ENCODE peak calls at places on chromosomes 2 and 18, in seven cellular contexts. One of them, this sample, is unnamed. For H3K9me3, the result is how much of the 10 kb centered on the place peaks cover.

GRCh38 chr2:85656468-85656867 is 11.5 kb downstream of the SFTPB start:
- DNase-seq in thoracic aorta: no peak
- DNase-seq in ovary: no peak
- DNase-seq in prostate gland: no peak
- DNase-seq in mammary epithelial cell: no peak
- DNase-seq in HCT116: no peak
- DNase-seq in heart left ventricle: no peak
- DNase-seq in this sample: no peak

GRCh38 chr2:11123856-11124759 is 31.2 kb upstream of the SLC66A3 start:
- DNase-seq in heart left ventricle: no peak
- DNase-seq in mammary epithelial cell: peak
- DNase-seq in prostate gland: peak
- DNase-seq in HCT116: peak
- DNase-seq in thoracic aorta: no peak
- DNase-seq in ovary: no peak
- DNase-seq in this sample: peak

GRCh38 chr2:103788875-103789715 is 1027.3 kb downstream of the TMEM182 start:
- DNase-seq in thoracic aorta: no peak
- DNase-seq in HCT116: no peak
- DNase-seq in ovary: no peak
- DNase-seq in mammary epithelial cell: no peak
- DNase-seq in heart left ventricle: no peak
- DNase-seq in prostate gland: no peak
- DNase-seq in this sample: peak

GRCh38 chr2:41024806-41025205 is 572.9 kb upstream of the SLC8A1 start:
- DNase-seq in HCT116: no peak
- DNase-seq in thoracic aorta: no peak
- DNase-seq in ovary: no peak
- DNase-seq in prostate gland: no peak
- DNase-seq in heart left ventricle: no peak
- DNase-seq in mammary epithelial cell: no peak
- DNase-seq in this sample: no peak

GRCh38 chr2:202115385-202116060 is 42.5 kb downstream of the KIAA2012 start:
- DNase-seq in mammary epithelial cell: peak
- DNase-seq in ovary: no peak
- DNase-seq in heart left ventricle: no peak
- DNase-seq in prostate gland: no peak
- DNase-seq in thoracic aorta: no peak
- DNase-seq in HCT116: no peak
- DNase-seq in this sample: no peak

GRCh38 chr18:3451166-3451988 is 1.4 kb downstream of the TGIF1 start:
- DNase-seq in ovary: peak
- DNase-seq in heart left ventricle: peak
- DNase-seq in prostate gland: peak
- DNase-seq in HCT116: no peak
- DNase-seq in thoracic aorta: peak
- DNase-seq in mammary epithelial cell: peak
- DNase-seq in this sample: peak

GRCh38 chr2:215716971-215717370 is 281.1 kb upstream of the FN1 start:
- DNase-seq in heart left ventricle: no peak
- DNase-seq in mammary epithelial cell: peak
- DNase-seq in HCT116: no peak
- DNase-seq in prostate gland: no peak
- DNase-seq in thoracic aorta: no peak
- DNase-seq in ovary: no peak
- DNase-seq in this sample: no peak

GRCh38 chr2:176527141-176527901 is 258.1 kb downstream of the MTX2 start:
- DNase-seq in heart left ventricle: no peak
- DNase-seq in HCT116: no peak
- DNase-seq in prostate gland: no peak
- DNase-seq in thoracic aorta: no peak
- DNase-seq in ovary: no peak
- DNase-seq in mammary epithelial cell: no peak
- DNase-seq in this sample: no peak

GRCh38 chr2:8217366-8218125 is 464.3 kb upstream of the ID2 start:
- DNase-seq in ovary: no peak
- DNase-seq in HCT116: no peak
- DNase-seq in mammary epithelial cell: no peak
- DNase-seq in heart left ventricle: no peak
- DNase-seq in thoracic aorta: no peak
- DNase-seq in prostate gland: no peak
- DNase-seq in this sample: no peak

GRCh38 chr2:132814651-132815050 is 144.6 kb upstream of the LYPD1 start:
- DNase-seq in mammary epithelial cell: no peak
- DNase-seq in ovary: no peak
- DNase-seq in prostate gland: no peak
- DNase-seq in heart left ventricle: no peak
- DNase-seq in HCT116: no peak
- DNase-seq in thoracic aorta: no peak
- DNase-seq in this sample: no peak

GRCh38 chr18:61581578-61582204 is 248.5 kb downstream of the CDH20 start:
- DNase-seq in prostate gland: peak
- DNase-seq in mammary epithelial cell: peak
- DNase-seq in HCT116: peak
- DNase-seq in thoracic aorta: no peak
- DNase-seq in ovary: peak
- DNase-seq in heart left ventricle: peak
- DNase-seq in this sample: peak

GRCh38 chr2:73418343-73418742 is 32.7 kb downstream of the ALMS1 start:
- DNase-seq in heart left ventricle: peak
- DNase-seq in ovary: peak
- DNase-seq in prostate gland: peak
- DNase-seq in HCT116: no peak
- DNase-seq in thoracic aorta: peak
- DNase-seq in mammary epithelial cell: peak
- DNase-seq in this sample: peak

GRCh38 chr2:47034973-47035609 is 119.5 kb upstream of the MCFD2 start:
- DNase-seq in heart left ventricle: peak
- DNase-seq in thoracic aorta: no peak
- DNase-seq in mammary epithelial cell: no peak
- DNase-seq in HCT116: no peak
- DNase-seq in prostate gland: no peak
- DNase-seq in ovary: no peak
- DNase-seq in this sample: peak

GRCh38 chr2:37833420-37833819 is 91.7 kb upstream of the RMDN2 start:
- DNase-seq in prostate gland: no peak
- DNase-seq in heart left ventricle: no peak
- DNase-seq in ovary: no peak
- DNase-seq in mammary epithelial cell: peak
- DNase-seq in thoracic aorta: no peak
- DNase-seq in HCT116: no peak
- DNase-seq in this sample: no peak

GRCh38 chr2:144509001-144509545 is 10.8 kb downstream of the ZEB2 start:
- DNase-seq in mammary epithelial cell: no peak
- DNase-seq in thoracic aorta: no peak
- DNase-seq in heart left ventricle: no peak
- DNase-seq in prostate gland: no peak
- DNase-seq in ovary: no peak
- DNase-seq in HCT116: no peak
- DNase-seq in this sample: no peak

GRCh38 chr2:239869272-239870155 is 155.6 kb downstream of the NDUFA10 start:
- DNase-seq in HCT116: no peak
- DNase-seq in prostate gland: no peak
- DNase-seq in heart left ventricle: no peak
- DNase-seq in mammary epithelial cell: no peak
- DNase-seq in thoracic aorta: no peak
- DNase-seq in ovary: no peak
- DNase-seq in this sample: no peak

GRCh38 chr2:239871481-239872435 is 153.4 kb downstream of the NDUFA10 start:
- DNase-seq in heart left ventricle: no peak
- DNase-seq in prostate gland: no peak
- DNase-seq in HCT116: no peak
- DNase-seq in ovary: no peak
- DNase-seq in mammary epithelial cell: no peak
- DNase-seq in thoracic aorta: no peak
- DNase-seq in this sample: no peak

GRCh38 chr2:239868556-239869181 is 156.5 kb downstream of the NDUFA10 start:
- DNase-seq in mammary epithelial cell: no peak
- DNase-seq in HCT116: no peak
- DNase-seq in heart left ventricle: no peak
- DNase-seq in prostate gland: no peak
- DNase-seq in thoracic aorta: no peak
- DNase-seq in ovary: no peak
- DNase-seq in this sample: no peak

GRCh38 chr2:239870276-239870675 is 154.9 kb downstream of the NDUFA10 start:
- DNase-seq in heart left ventricle: no peak
- DNase-seq in HCT116: no peak
- DNase-seq in thoracic aorta: no peak
- DNase-seq in mammary epithelial cell: no peak
- DNase-seq in prostate gland: no peak
- DNase-seq in ovary: no peak
- DNase-seq in this sample: no peak

GRCh38 chr2:239870863-239871262 is 154.3 kb downstream of the NDUFA10 start:
- DNase-seq in thoracic aorta: no peak
- DNase-seq in ovary: no peak
- DNase-seq in mammary epithelial cell: no peak
- DNase-seq in heart left ventricle: no peak
- DNase-seq in prostate gland: no peak
- DNase-seq in HCT116: no peak
- DNase-seq in this sample: no peak
- H3K9me3 ChIP-seq in thoracic aorta: under half
- H3K9me3 ChIP-seq in ovary: under half
- H3K9me3 ChIP-seq in mammary epithelial cell: under half
- H3K9me3 ChIP-seq in heart left ventricle: under half
- H3K9me3 ChIP-seq in prostate gland: under half
- H3K9me3 ChIP-seq in HCT116: under half
- H3K9me3 ChIP-seq in this sample: under half

GRCh38 chr18:26832302-26832701 is 33.2 kb downstream of the AQP4 start:
- DNase-seq in prostate gland: no peak
- DNase-seq in HCT116: no peak
- DNase-seq in mammary epithelial cell: no peak
- DNase-seq in heart left ventricle: no peak
- DNase-seq in thoracic aorta: no peak
- DNase-seq in ovary: no peak
- DNase-seq in this sample: no peak

DNA sequence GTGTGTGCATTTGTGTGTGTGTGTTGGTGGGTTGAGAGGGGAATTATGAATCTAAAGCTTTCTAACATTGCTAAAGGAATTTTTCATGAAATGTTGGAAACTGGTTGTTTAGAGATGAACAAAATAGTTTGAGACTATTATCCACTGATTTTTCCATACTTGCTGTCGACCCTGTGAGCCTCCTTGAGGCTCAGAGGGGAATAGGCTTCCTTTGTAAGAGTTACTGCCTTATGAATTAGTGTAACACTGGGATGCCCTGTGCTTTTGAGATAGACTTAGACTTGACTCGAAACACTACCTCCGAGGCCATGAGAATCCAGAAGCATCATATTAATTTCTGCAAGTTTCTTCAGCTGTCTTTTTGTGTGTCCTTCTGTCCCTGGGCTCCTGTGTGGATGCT is 37.9 kb downstream of the AQP4 start:
- DNase-seq in mammary epithelial cell: no peak
- DNase-seq in HCT116: no peak
- DNase-seq in heart left ventricle: no peak
- DNase-seq in thoracic aorta: no peak
- DNase-seq in ovary: no peak
- DNase-seq in prostate gland: no peak
- DNase-seq in this sample: no peak
- TF ChIP-seq CTCF in mammary epithelial cell: no peak
- TF ChIP-seq CTCF in HCT116: no peak
- TF ChIP-seq CTCF in heart left ventricle: no peak
- TF ChIP-seq CTCF in thoracic aorta: no peak
- TF ChIP-seq CTCF in ovary: no peak
- TF ChIP-seq CTCF in prostate gland: no peak
- TF ChIP-seq CTCF in this sample: no peak

GRCh38 chr2:30782124-30782523 is 25.1 kb downstream of the CAPN13 start:
- DNase-seq in thoracic aorta: no peak
- DNase-seq in ovary: no peak
- DNase-seq in HCT116: no peak
- DNase-seq in mammary epithelial cell: no peak
- DNase-seq in prostate gland: no peak
- DNase-seq in heart left ventricle: no peak
- DNase-seq in this sample: no peak
- H3K9me3 ChIP-seq in thoracic aorta: under half
- H3K9me3 ChIP-seq in ovary: under half
- H3K9me3 ChIP-seq in HCT116: under half
- H3K9me3 ChIP-seq in mammary epithelial cell: under half
- H3K9me3 ChIP-seq in prostate gland: under half
- H3K9me3 ChIP-seq in heart left ventricle: under half
- H3K9me3 ChIP-seq in this sample: under half

GRCh38 chr2:127678531-127678930 is 3.2 kb upstream of the LIMS2 start:
- DNase-seq in HCT116: no peak
- DNase-seq in prostate gland: no peak
- DNase-seq in mammary epithelial cell: no peak
- DNase-seq in thoracic aorta: no peak
- DNase-seq in ovary: no peak
- DNase-seq in heart left ventricle: no peak
- DNase-seq in this sample: no peak

GRCh38 chr2:127673304-127674069 is 1.8 kb downstream of the LIMS2 start:
- DNase-seq in thoracic aorta: no peak
- DNase-seq in heart left ventricle: no peak
- DNase-seq in HCT116: no peak
- DNase-seq in prostate gland: no peak
- DNase-seq in ovary: no peak
- DNase-seq in mammary epithelial cell: no peak
- DNase-seq in this sample: no peak

GRCh38 chr2:127674241-127675209 is 805 bp downstream of the LIMS2 start:
- DNase-seq in thoracic aorta: no peak
- DNase-seq in HCT116: no peak
- DNase-seq in mammary epithelial cell: no peak
- DNase-seq in ovary: no peak
- DNase-seq in prostate gland: no peak
- DNase-seq in heart left ventricle: peak
- DNase-seq in this sample: no peak

GRCh38 chr2:127676906-127677305 is 1.6 kb upstream of the LIMS2 start:
- DNase-seq in prostate gland: no peak
- DNase-seq in thoracic aorta: no peak
- DNase-seq in ovary: no peak
- DNase-seq in mammary epithelial cell: no peak
- DNase-seq in HCT116: no peak
- DNase-seq in heart left ventricle: no peak
- DNase-seq in this sample: no peak

DNA sequence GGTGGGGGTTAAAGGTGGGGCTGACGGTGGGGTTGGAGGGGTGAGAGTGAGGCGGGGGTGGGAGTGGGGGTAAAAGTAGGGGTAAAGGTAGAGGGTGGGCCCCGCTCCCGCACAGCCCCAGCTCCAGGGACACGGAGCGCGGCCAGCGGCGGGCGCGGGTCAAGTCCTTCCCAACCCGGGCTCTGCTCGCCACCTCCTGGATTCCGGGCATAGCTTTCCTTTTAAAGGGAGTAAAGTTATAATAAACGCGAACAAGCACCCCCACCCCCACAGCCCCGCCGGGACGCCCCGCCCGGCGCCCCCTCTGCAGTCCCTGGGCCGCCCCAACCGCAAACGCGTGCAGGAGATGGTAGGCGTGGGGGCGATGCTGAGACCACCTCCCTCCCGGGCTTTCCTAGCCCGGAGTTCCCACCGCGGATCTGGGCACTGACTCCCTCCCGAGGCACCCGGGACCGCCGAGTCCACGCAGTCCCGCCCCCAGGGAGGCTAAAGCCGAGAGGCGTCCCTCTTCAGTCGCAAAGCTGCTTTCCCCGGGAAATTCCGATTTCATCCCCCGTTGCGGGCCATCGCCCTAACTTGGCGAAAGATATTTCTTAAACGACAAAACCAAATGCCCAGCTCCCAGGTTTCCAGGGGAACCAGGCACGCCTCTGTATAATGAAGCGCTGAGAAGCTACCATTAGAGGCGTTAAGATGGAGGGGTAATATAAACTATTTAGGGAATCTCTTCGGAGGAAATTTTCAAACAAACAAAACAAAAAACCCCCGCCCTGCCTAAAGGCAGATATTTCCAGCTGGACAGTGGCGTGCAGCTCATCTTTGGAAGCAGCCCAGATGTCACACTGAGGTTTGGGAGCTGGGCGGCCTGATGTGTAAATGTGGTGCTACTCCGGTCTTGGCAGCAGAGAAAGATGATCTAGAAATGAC is at the start of gene LIMS2:
- DNase-seq in prostate gland: no peak
- DNase-seq in HCT116: no peak
- DNase-seq in mammary epithelial cell: no peak
- DNase-seq in heart left ventricle: peak
- DNase-seq in thoracic aorta: no peak
- DNase-seq in ovary: no peak
- DNase-seq in this sample: no peak
- TF ChIP-seq CTCF in prostate gland: no peak
- TF ChIP-seq CTCF in HCT116: no peak
- TF ChIP-seq CTCF in mammary epithelial cell: no peak
- TF ChIP-seq CTCF in heart left ventricle: no peak
- TF ChIP-seq CTCF in thoracic aorta: peak
- TF ChIP-seq CTCF in ovary: no peak
- TF ChIP-seq CTCF in this sample: peak

This sample was measured in body of pancreas.